ENCODE peak calls at places on chromosome 11, in six cellular contexts. F is naive thymus-derived CD4-positive, alpha-beta T cell; Y is HCT116; K is heart left ventricle; X is SJSA1; Q is neural progenitor cell. I is an unnamed sample.

GRCh38 chr11:46090375-46090774 is 30.9 kb downstream of the PHF21A start:
- DNase-seq in Y (no peak), X (no peak), K (no peak), Q (no peak), F (no peak), I (no peak)

GRCh38 chr11:76218449-76219206 is 12.3 kb upstream of the WNT11 start:
- DNase-seq in K (no peak), Q (no peak), X (no peak), Y (no peak), F (no peak), I (no peak)

GRCh38 chr11:15665368-15665871 is 550.7 kb downstream of the INSC start:
- DNase-seq in F (no peak), X (peak; percentile 86), Y (no peak), Q (no peak), K (no peak), I (no peak)

GRCh38 chr11:83033367-83033766 is 38.3 kb downstream of the RAB30 start:
- DNase-seq in Y (no peak), X (no peak), Q (no peak), K (no peak), F (no peak), I (peak; percentile 66)

GRCh38 chr11:10568486-10568941 is at the start of gene LYVE1:
- DNase-seq in Q (no peak), Y (no peak), X (no peak), F (no peak), K (peak; percentile 45), I (no peak)

GRCh38 chr11:10502770-10503169 is 38.2 kb downstream of the RNF141 start:
- DNase-seq in Y (no peak), F (no peak), K (no peak), Q (no peak), X (no peak), I (no peak)

GRCh38 chr11:88246680-88247079 is 71.4 kb upstream of the RAB38 start:
- DNase-seq in F (no peak), K (no peak), Y (no peak), X (no peak), Q (no peak), I (no peak)

GRCh38 chr11:30478923-30479322 is 107.2 kb downstream of the MPPED2 start:
- DNase-seq in X (no peak), F (no peak), K (peak; percentile 74), Q (peak; percentile 16), Y (no peak), I (no peak)

GRCh38 chr11:11069741-11070550 is 212.1 kb upstream of the ZBED5 start:
- DNase-seq in Q (peak; percentile 45), K (no peak), F (no peak), X (no peak), Y (no peak), I (no peak)

GRCh38 chr11:114683007-114683406 is 4.7 kb downstream of the NXPE2 start:
- DNase-seq in Q (peak; percentile 22), X (no peak), K (no peak), F (no peak), Y (no peak), I (no peak)

GRCh38 chr11:65580031-65580692 is 4.3 kb downstream of the EHBP1L1 start:
- DNase-seq in K (no peak), F (no peak), Q (no peak), X (no peak), Y (no peak), I (no peak)

GRCh38 chr11:97610854-97611253 is 1221.0 kb downstream of the JRKL start:
- DNase-seq in X (no peak), K (no peak), Y (no peak), F (no peak), Q (no peak), I (no peak)

GRCh38 chr11:46490576-46491100 is 99.1 kb upstream of the CHRM4 start:
- DNase-seq in Y (no peak), X (no peak), Q (no peak), F (no peak), K (no peak), I (no peak)

GRCh38 chr11:31646206-31646605 is 136.6 kb downstream of the ELP4 start:
- DNase-seq in F (no peak), K (no peak), Q (no peak), Y (no peak), X (no peak), I (no peak)

GRCh38 chr11:21321530-21321929 is 652.1 kb downstream of the NELL1 start:
- DNase-seq in Y (no peak), X (no peak), Q (no peak), K (no peak), F (no peak), I (no peak)

GRCh38 chr11:88398372-88399140 is 61.0 kb upstream of the CTSC start:
- DNase-seq in K (no peak), Y (peak; percentile 12), Q (no peak), X (no peak), F (no peak), I (no peak)

GRCh38 chr11:1862588-1863351 is 9.9 kb downstream of the LSP1 start:
- DNase-seq in K (peak; percentile 50), X (peak; percentile 67), Y (peak; percentile 33), F (no peak), Q (no peak), I (no peak)

GRCh38 chr11:125348704-125349635 is 147.1 kb downstream of the FEZ1 start:
- DNase-seq in F (peak; percentile 27), Q (peak; percentile 95), X (no peak), Y (no peak), K (peak; percentile 61), I (no peak)

GRCh38 chr11:76459299-76459698 is 14.5 kb downstream of the EMSY start:
- DNase-seq in F (no peak), Y (peak; percentile 18), K (no peak), Q (no peak), X (no peak), I (no peak)

GRCh38 chr11:128669491-128669890 is 24.4 kb upstream of the FLI1 start:
- DNase-seq in X (no peak), Q (no peak), K (no peak), Y (no peak), F (no peak), I (no peak)

GRCh38 chr11:129391864-129392263 is 16.2 kb downstream of the BARX2 start:
- DNase-seq in Q (no peak), Y (no peak), F (no peak), X (no peak), K (no peak), I (no peak)

GRCh38 chr11:132721526-132721925 is 810.8 kb downstream of the OPCML start:
- DNase-seq in F (no peak), Y (no peak), K (no peak), X (no peak), Q (no peak), I (no peak)

DNA sequence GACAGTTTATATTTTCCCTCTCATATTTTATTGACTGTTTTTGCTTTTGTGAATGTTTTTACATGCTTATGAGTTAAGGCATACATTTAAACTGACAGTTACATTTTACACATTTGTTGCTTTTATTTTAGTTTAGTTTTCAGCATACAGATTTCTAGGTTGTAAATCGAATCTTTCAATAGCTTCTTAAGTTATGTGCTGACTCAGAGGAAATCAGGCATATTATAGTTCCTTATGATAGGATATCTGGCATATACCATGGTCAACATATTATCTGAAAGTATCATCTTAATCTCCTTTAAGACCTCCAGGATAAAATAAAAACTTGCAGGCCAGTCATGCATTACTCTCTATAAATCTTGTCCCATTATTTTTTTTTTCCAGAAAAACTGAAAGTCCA is 916.6 kb downstream of the LRRC4C start:
- DNase-seq in Y (no peak), K (no peak), X (no peak), F (no peak), Q (no peak), I (no peak)
- H3K9me3 ChIP-seq in Y (peaks cover 8% of the 10 kb centered on the region), K (no peaks in the 10 kb centered on the region), X (no peaks in the 10 kb centered on the region), F (no peaks in the 10 kb centered on the region), Q (no peaks in the 10 kb centered on the region), I (peaks cover 37% of the 10 kb centered on the region)

GRCh38 chr11:7589861-7590260 is 76.1 kb downstream of the PPFIBP2 start:
- DNase-seq in Y (no peak), K (no peak), F (no peak), X (no peak), Q (no peak), I (no peak)

GRCh38 chr11:7585816-7586215 is 72.0 kb downstream of the PPFIBP2 start:
- DNase-seq in Q (no peak), Y (no peak), K (no peak), X (no peak), F (no peak), I (no peak)

GRCh38 chr11:7584910-7585309 is 71.1 kb downstream of the PPFIBP2 start:
- DNase-seq in X (no peak), F (no peak), Y (no peak), K (no peak), Q (no peak), I (no peak)

GRCh38 chr11:7590529-7590928 is 76.7 kb downstream of the PPFIBP2 start:
- DNase-seq in F (no peak), Q (no peak), K (no peak), X (no peak), Y (no peak), I (no peak)

GRCh38 chr11:7587712-7588111 is 73.9 kb downstream of the PPFIBP2 start:
- DNase-seq in Y (no peak), Q (no peak), X (no peak), K (no peak), F (no peak), I (no peak)
- H3K4me1 ChIP-seq in Y (no peaks in the 10 kb centered on the region), Q (peaks cover 19% of the 10 kb centered on the region), X (no peaks in the 10 kb centered on the region), K (peaks cover 5% of the 10 kb centered on the region), F (no peaks in the 10 kb centered on the region), I (peaks cover 6% of the 10 kb centered on the region)

DNA sequence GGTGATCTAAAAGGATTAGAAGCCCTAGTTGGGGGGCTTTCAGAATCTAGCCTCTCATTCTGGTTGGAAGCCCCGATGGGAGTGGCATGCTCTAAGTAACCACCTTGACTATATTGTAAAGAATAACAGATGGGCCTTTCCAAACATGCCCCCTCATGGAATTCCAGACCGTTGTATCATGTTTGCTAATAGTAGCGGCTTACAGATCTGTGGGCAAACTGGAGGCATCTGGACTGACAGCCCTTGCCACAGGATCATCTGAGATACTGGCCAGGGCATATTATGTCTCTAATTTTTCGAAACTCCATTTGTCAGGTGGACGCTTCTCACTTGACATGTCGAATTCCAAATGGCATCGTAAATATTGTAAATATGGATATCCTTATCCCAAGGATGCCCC is 10.5 kb downstream of the APIP start:
- DNase-seq in Y (no peak), K (no peak), Q (no peak), F (no peak), X (no peak), I (no peak)
- H3K9me3 ChIP-seq in Y (no peaks in the 10 kb centered on the region), K (peaks cover 3% of the 10 kb centered on the region), Q (peaks cover under 1% of the 10 kb centered on the region), F (peaks cover 13% of the 10 kb centered on the region), X (no peaks in the 10 kb centered on the region), I (peaks cover 18% of the 10 kb centered on the region)

DNA sequence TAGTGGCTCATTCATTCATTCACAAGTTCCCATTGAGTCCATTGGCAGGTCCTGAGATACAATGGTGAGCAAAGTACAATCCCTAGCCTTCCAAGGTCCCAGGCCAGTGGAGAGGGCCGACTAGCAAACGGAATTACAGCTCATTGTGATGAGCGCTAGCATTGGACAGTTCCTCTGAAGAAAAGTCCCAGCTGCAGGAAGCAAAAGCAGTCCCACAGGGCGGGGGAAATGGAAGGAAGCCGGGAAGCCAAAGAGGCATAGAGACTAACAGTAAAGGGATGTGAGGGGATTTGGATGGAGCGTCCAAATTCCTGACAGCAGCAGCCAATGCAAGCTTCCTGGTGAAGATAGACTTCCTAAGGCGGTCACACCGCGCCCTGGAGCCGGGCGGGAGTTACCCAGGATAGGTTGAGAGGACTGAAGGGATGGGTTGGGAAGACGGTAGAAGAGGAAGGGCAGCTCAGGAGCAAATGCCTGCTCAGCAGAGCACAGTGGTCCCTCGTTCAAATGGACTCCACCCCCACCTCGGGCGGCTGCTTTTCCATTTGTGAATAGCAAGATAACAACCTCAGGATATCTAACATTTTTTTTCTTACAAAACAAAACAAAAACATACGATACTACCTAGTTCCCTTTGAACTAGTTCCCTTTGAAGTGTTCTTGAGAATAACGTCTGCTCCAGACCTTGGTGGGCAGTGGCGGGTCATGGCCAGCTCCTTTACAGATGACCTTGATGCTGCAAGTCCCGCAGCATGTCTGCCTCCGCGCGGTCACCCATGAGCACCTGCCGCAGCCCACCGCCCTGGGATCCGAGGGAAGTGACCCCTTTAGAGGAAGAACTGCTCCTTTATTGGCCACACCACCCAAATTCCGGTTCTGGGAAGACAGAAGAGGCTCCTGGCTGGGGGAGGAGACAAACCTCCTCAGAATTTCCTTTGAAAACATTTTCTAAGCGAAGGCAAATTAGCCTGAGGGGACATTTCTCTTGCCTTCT is 132.9 kb downstream of the RASSF10 start:
- DNase-seq in F (no peak), Q (no peak), K (no peak), Y (no peak), X (no peak), I (no peak)
- H3K4me1 ChIP-seq in F (no peaks in the 10 kb centered on the region), Q (no peaks in the 10 kb centered on the region), K (no peaks in the 10 kb centered on the region), Y (peaks cover 49% of the 10 kb centered on the region), X (peaks cover 27% of the 10 kb centered on the region), I (no peaks in the 10 kb centered on the region)

I was measured in Karpas-422.